ENCODE peak calls at places on chromosomes 4 and X, in seven cellular contexts. E, H, Q, B, P, A and I are unnamed samples.

GRCh38 chr4:89324671-89325070 is 17.1 kb upstream of the GPRIN3 start:
- DNase-seq in E (no peak), H (no peak), Q (peak; percentile 44), B (peak; percentile 26), P (no peak), A (no peak), I (no peak)

GRCh38 chrX:110215411-110215810 is 102.5 kb downstream of the AMMECR1 start:
- DNase-seq in E (no peak), H (no peak), Q (no peak), B (no peak), P (no peak), A (no peak), I (no peak)

GRCh38 chr4:54855221-54855854 is 197.6 kb downstream of the KIT start:
- DNase-seq in E (no peak), H (no peak), Q (no peak), B (no peak), P (no peak), A (no peak), I (no peak)

GRCh38 chr4:53306729-53307128 is 59.1 kb downstream of the SCFD2 start:
- DNase-seq in E (no peak), H (no peak), Q (no peak), B (no peak), P (no peak), A (no peak), I (no peak)

GRCh38 chr4:135564090-135564489 is 1362.5 kb upstream of the PABPC4L start:
- DNase-seq in E (no peak), H (no peak), Q (no peak), B (no peak), P (no peak), A (no peak), I (no peak)

GRCh38 chr4:58809948-58810347 is 1699.8 kb upstream of the IGFBP7 start:
- DNase-seq in E (no peak), H (no peak), Q (no peak), B (no peak), P (no peak), A (no peak), I (no peak)

GRCh38 chr4:81754169-81754568 is 282.5 kb upstream of the RASGEF1B start:
- DNase-seq in E (no peak), H (no peak), Q (no peak), B (no peak), P (no peak), A (no peak), I (no peak)

GRCh38 chr4:169987327-169988228 is 38.6 kb downstream of the MFAP3L start:
- DNase-seq in E (no peak), H (no peak), Q (no peak), B (no peak), P (no peak), A (no peak), I (no peak)

GRCh38 chrX:48617542-48618340 is 20.4 kb downstream of the WDR13 start:
- DNase-seq in E (no peak), H (peak; percentile 10), Q (no peak), B (no peak), P (no peak), A (no peak), I (no peak)

GRCh38 chrX:155026420-155026726 is 271 bp upstream of the FUNDC2 start:
- DNase-seq in E (peak; percentile 72), H (no peak), Q (no peak), B (no peak), P (no peak), A (no peak), I (no peak)
- TF ChIP-seq CTCF in E (no peak), H (no peak), Q (no peak), B (no peak), P (no peak), A (no peak), I (no peak)

GRCh38 chr4:4659871-4660651 is 118.2 kb upstream of the STX18 start:
- DNase-seq in E (peak; percentile 38), H (no peak), Q (no peak), B (no peak), P (no peak), A (no peak), I (no peak)
- H3K27ac ChIP-seq in E (peak overlapping the region; percentile 79), H (no peak overlapping the region), Q (no peak overlapping the region), B (no peak overlapping the region), P (no peak overlapping the region), A (no peak overlapping the region), I (no peak overlapping the region)

GRCh38 chrX:103536732-103537131 is 17.4 kb upstream of the RAB40A start:
- DNase-seq in E (no peak), H (no peak), Q (no peak), B (no peak), P (no peak), A (no peak), I (no peak)
- TF ChIP-seq CTCF in E (no peak), H (no peak), Q (no peak), B (no peak), P (no peak), A (no peak), I (no peak)

DNA sequence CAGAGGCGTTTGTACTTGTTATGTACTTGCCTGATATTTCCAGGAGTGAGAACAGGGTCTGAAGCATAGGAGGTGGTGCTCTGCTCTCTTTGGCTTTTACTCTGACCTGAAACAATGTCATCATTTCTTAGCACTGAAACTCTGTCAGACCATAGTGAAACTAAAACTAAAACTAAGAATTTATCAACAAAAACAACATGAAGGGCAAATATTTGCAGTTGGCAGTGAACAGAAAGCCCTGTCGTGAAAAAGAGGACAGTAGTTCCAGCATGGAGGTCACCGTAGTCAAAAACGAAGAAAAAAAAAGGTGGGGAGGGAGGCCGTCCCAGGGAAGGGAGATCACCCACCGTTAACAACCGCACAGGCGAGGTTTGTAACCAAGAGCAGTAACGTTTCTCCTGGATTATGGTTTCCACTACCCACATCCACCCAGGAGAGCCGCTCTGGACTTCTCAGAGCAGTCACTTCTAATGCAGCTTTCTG is 97.5 kb downstream of the ANK2 start:
- DNase-seq in E (no peak), H (peak; percentile 51), Q (no peak), B (no peak), P (no peak), A (no peak), I (no peak)
- H3K27ac ChIP-seq in E (peak overlapping the region; percentile 68), H (peak overlapping the region; percentile 93), Q (no peak overlapping the region), B (peak overlapping the region; percentile 83), P (peak overlapping the region; percentile 62), A (no peak overlapping the region), I (peak overlapping the region; percentile 34)